ENCODE peak calls at places on chromosome 16, in four cellular contexts. Z is K562, G is HepG2, P is GM12878. L is an unnamed sample.

GRCh38 chr16:70700101-70701020 is 14.5 kb upstream of the MTSS2 start:
- DNase-seq in P (no peak), Z (no peak), G (no peak), L (no peak)

GRCh38 chr16:64449511-64449910 is 672.4 kb downstream of the CDH11 start:
- DNase-seq in G (no peak), Z (no peak), P (no peak), L (no peak)

GRCh38 chr16:11535494-11535893 is 51.2 kb downstream of the LITAF start:
- DNase-seq in P (no peak), G (peak), Z (no peak), L (no peak)

GRCh38 chr16:11152677-11153321 is 103.2 kb downstream of the SOCS1 start:
- DNase-seq in G (peak), P (no peak), Z (no peak), L (no peak)

GRCh38 chr16:69831212-69832123 is 69.3 kb downstream of the WWP2 start:
- DNase-seq in G (peak), P (no peak), Z (no peak), L (no peak)

GRCh38 chr16:11871193-11871592 is 19.9 kb upstream of the RSL1D1 start:
- DNase-seq in P (no peak), Z (no peak), G (peak), L (no peak)

GRCh38 chr16:2057438-2057837 is 9.7 kb downstream of the TSC2 start:
- DNase-seq in P (no peak), G (no peak), Z (no peak), L (no peak)

GRCh38 chr16:28587386-28587785 is 9.5 kb downstream of the SULT1A2 start:
- DNase-seq in Z (no peak), G (no peak), P (no peak), L (no peak)

GRCh38 chr16:69276143-69277115 is 34.7 kb upstream of the VPS4A start:
- DNase-seq in Z (no peak), G (no peak), P (no peak), L (no peak)

DNA sequence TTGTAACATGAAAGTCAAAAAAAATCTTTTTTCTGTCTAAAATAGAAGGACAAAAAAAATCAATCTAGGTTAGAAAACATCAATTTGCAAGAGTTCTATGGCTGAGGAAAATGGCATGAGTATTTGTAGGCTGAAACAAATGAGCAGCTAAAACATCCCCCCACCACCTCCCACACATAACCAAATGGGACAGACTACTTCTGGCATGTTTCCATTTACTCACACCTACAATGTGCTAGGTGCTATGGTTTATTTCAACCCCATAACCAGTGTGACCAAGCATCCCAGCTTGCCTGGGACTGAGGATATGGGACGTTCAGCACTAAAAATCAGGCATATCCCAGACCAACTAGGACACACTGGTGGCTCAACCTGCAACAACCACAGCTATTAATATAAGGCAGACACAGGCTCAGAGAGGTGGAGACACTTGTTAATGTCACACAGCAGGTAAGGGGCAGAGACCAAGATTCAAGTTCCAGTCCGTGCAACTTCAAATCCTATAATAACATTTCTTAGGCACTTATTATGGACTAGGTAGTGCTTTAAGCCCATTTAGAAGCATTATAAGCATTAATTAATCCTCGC is 96.0 kb downstream of the XYLT1 start:
- DNase-seq in P (no peak), G (no peak), Z (no peak), L (no peak)
- TF ChIP-seq FOXK2 in P (no peak), G (no peak), Z (no peak), L (no peak)

GRCh38 chr16:87086156-87086555 is 231.0 kb downstream of the C16orf95 start:
- DNase-seq in P (no peak), G (no peak), Z (no peak), L (no peak)
- TF ChIP-seq FOXM1 in P (no peak), G (no peak), Z (no peak), L (no peak)

GRCh38 chr16:27585200-27585599 is 35.3 kb downstream of the KATNIP start:
- DNase-seq in G (no peak), P (no peak), Z (no peak), L (no peak)

GRCh38 chr16:27582883-27583282 is 32.9 kb downstream of the KATNIP start:
- DNase-seq in G (no peak), P (no peak), Z (no peak), L (no peak)

GRCh38 chr16:27576729-27577128 is 26.8 kb downstream of the KATNIP start:
- DNase-seq in G (no peak), Z (no peak), P (no peak), L (no peak)

GRCh38 chr16:27583634-27584033 is 33.7 kb downstream of the KATNIP start:
- DNase-seq in G (no peak), P (no peak), Z (no peak), L (no peak)

GRCh38 chr16:27579086-27579980 is 29.4 kb downstream of the KATNIP start:
- DNase-seq in P (no peak), Z (no peak), G (peak), L (no peak)
- TF ChIP-seq FOXK2 in P (no peak), Z (no peak), G (no peak), L (no peak)

DNA sequence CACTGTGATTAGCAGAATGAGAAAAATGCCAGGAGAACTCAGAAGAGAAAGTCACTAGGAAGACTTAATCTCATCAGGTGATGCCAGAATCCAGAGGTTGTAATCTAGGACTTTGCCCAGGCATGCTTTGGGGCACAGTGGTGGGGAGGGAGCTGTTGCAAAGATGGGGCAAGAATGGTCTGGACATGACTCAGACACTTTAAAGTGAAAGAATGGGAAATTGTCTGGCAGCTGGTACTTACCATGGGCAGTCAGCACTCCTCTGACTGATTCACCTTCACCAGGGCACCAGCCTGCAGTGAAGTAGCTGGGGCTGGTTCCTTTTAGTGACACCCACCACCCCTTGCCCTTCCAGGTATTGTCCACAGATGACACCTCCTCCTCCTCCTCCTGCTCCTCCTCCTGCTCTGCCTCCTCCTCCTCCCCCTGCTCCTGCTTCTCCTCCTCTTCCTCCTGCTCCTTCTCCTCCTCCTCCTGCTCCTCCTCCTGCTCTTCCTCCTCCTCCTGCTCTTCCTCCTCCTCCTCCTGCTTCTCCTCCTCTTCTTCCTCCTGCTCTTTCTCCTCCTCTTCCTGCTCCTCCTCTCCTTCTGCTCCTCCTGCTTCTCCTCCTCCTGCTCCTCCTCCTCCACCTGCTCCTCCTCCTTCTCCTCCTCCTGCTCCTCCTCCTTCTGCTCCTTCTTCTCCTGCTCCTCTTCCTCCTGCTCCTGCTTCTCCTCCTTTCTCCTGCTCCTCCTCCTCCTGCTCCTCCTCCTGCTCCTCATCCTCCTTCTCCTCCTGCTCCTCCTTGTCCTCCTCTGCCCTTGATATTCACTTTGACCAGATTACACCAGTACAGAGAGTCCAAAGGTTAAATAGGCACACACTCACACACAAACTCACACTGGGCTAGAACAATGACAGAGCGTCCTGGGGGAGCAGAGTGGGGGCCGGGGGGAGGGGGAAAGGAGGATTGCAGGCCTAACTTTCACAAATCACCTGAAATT is at the start of gene CHD9NB:
- DNase-seq in G (peak), Z (no peak), P (no peak), L (no peak)
- TF ChIP-seq FOXM1 in G (no peak), Z (no peak), P (no peak), L (no peak)

DNA sequence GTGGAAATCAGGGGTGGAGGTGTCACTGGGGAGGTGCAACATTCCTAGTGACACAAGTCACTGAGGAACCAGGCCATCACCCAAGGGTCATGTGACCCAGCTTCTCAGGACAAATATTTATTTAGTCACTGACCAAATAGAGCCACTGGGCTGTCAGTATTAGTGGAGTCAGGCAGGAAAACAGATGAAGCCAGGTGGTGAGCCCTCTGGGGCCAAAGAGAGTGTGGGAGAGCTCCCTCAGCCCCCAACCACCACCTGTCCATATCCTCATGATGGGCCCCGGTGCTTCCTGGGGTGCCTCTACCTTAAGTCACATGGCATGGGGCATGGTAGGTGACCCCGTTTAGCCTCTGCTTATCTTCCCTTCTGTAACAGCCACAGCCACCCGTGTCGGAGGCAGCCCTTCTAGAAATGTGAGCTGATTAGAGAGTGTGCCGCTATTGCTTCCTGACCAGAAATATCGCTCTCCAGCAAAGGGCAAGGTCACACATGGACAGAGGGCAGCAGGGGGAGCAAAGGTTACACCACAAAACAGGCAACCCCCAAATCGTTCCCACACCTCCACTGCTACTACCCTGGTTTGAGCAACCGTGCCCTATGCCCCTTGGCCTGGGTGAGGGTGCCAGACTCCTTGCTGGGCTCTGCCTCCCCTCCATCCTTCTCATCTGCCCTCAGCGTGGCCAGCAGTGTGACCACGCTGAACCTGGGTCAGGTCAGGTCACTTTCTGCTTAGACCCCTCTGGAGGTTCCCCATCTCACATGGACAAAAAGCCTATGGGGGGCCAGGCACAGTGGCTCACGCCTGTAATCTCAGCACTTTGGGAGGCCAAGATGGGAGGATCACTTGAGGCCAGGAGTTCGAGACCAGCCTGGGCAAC is 8.6 kb upstream of the AKTIP start:
- DNase-seq in P (no peak), G (peak), Z (no peak), L (no peak)
- TF ChIP-seq FOXK2 in P (no peak), G (peak), Z (no peak), L (no peak)

GRCh38 chr16:88806491-88807111 is 3.0 kb downstream of the CDT1 start:
- DNase-seq in P (no peak), Z (no peak), G (no peak), L (no peak)
- TF ChIP-seq FOXM1 in P (no peak), Z (no peak), G (no peak), L (no peak)

DNA sequence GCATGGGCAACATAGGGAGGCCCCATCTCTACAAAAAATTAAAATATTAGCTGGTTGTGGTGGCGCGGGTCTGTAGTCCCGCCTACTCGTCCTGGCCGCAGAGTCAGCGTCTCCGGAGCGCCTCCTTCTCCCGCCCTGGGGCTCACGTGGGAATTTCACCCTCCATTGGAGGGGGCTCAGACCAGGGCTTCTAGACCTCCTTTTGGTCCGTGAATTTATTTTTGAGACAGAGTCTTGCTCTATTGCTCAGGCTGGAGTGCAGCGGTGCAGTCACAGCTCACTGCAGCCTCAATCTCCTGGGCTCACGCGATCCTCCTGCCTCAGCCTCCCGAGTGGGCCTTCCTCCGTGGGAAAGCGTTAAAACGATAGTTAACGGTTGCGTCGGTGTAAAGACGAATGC is 394 bp upstream of the NME4 start:
- DNase-seq in P (no peak), Z (peak), G (peak), L (peak)
- TF ChIP-seq FOXK2 in P (no peak), Z (no peak), G (no peak), L (no peak)